ENCODE peak calls at places on chromosomes 16 and 17, in five cellular contexts. G is IMR-90, X is A549, E is fibroblast of lung, I is OCI-LY7. R is an unnamed sample.
A peak's percentile ranks its signal among the peaks of the same experiment; 100 is the strongest.

GRCh38 chr17:18039535-18040286 is 503 bp downstream of the GID4 start:
- DNase-seq in G (no peak), X (peak; percentile 36), E (no peak), I (peak; percentile 60), R (no peak)

GRCh38 chr16:80976946-80977345 is 29.7 kb downstream of the CMC2 start:
- DNase-seq in G (peak; percentile 40), X (no peak), E (no peak), I (no peak), R (no peak)

GRCh38 chr17:29588561-29589411 is 662 bp downstream of the GIT1 start:
- DNase-seq in G (peak; percentile 29), X (peak; percentile 70), E (peak; percentile 24), I (peak; percentile 61), R (peak; percentile 11)

GRCh38 chr17:41734139-41734948 is at the start of gene HAP1:
- DNase-seq in G (peak; percentile 8), X (peak; percentile 84), E (peak; percentile 19), I (no peak), R (no peak)

GRCh38 chr17:54992797-54993639 is 24.5 kb downstream of the STXBP4 start:
- DNase-seq in G (peak; percentile 54), X (peak; percentile 49), E (peak; percentile 35), I (peak; percentile 75), R (peak; percentile 19)

GRCh38 chr16:46573008-46573833 is 48.0 kb downstream of the SHCBP1 start:
- DNase-seq in G (peak; percentile 52), X (peak; percentile 12), E (peak; percentile 47), I (no peak), R (peak; percentile 37)

GRCh38 chr16:49204191-49204590 is 77.4 kb downstream of the CBLN1 start:
- DNase-seq in G (no peak), X (no peak), E (no peak), I (no peak), R (no peak)

GRCh38 chr16:17346774-17347569 is 123.8 kb downstream of the XYLT1 start:
- DNase-seq in G (no peak), X (no peak), E (no peak), I (peak; percentile 43), R (no peak)

GRCh38 chr17:1882836-1883235 is 53.0 kb downstream of the RPA1 start:
- DNase-seq in G (peak; percentile 24), X (peak; percentile 66), E (peak; percentile 19), I (peak; percentile 55), R (no peak)

GRCh38 chr16:9033125-9033830 is 58.2 kb upstream of the HAPSTR1 start:
- DNase-seq in G (peak; percentile 71), X (peak; percentile 81), E (peak; percentile 69), I (peak; percentile 41), R (peak; percentile 44)

DNA sequence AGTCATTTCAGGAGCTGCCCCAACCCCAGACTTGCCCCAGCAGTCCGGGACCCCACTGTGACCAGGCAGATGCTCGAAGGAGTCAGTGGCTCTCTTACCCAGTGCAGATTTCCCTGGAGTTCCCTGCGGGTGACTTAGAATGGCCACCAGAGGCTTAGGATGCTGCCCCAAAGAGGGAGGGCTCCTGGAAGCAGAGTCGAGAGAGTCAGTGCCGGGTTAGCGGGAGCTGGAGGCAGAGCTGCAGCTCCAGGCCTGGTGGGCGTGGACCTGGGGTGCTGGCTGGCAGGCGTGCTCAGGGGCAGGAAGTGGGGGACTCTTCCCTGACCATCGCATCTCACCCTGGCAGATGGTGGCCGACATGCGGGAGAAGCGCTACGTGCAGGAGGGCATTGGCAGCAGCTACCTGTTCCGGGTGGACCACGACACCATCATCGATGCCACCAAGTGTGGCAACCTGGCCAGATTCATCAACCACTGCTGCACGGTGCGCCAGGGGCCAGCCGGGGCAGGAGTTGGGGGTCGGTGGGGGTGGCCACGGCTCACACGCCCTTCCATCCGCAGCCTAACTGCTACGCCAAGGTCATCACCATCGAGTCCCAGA is 1.6 kb upstream of the HSD3B7 start:
- DNase-seq in G (no peak), X (no peak), E (no peak), I (no peak), R (no peak)
- H3K4me2 ChIP-seq in G (no peak overlapping the region), X (no peak overlapping the region), E (no peak overlapping the region), I (no peak overlapping the region), R (no peak overlapping the region)

GRCh38 chr17:76888661-76889060 is 20.5 kb downstream of the MGAT5B start:
- DNase-seq in G (no peak), X (no peak), E (no peak), I (no peak), R (no peak)
- TF ChIP-seq CTCF in G (no peak), X (no peak), E (no peak), I (no peak), R (no peak)

GRCh38 chr17:32497431-32498205 is 10.8 kb downstream of the CDK5R1 start:
- DNase-seq in G (no peak), X (no peak), E (peak; percentile 41), I (no peak), R (peak; percentile 11)

GRCh38 chr17:32496348-32497078 is 9.7 kb downstream of the CDK5R1 start:
- DNase-seq in G (peak; percentile 68), X (no peak), E (peak; percentile 86), I (no peak), R (peak; percentile 78)

GRCh38 chr17:32494621-32495346 is 8.0 kb downstream of the CDK5R1 start:
- DNase-seq in G (no peak), X (no peak), E (peak; percentile 25), I (no peak), R (no peak)

GRCh38 chr17:32493581-32494513 is 7.1 kb downstream of the CDK5R1 start:
- DNase-seq in G (no peak), X (no peak), E (no peak), I (no peak), R (no peak)

GRCh38 chr17:32495347-32496253 is 8.8 kb downstream of the CDK5R1 start:
- DNase-seq in G (peak; percentile 30), X (no peak), E (peak; percentile 64), I (no peak), R (peak; percentile 45)
- H3K4me2 ChIP-seq in G (peak overlapping the region; percentile 40), X (no peak overlapping the region), E (peak overlapping the region; percentile 70), I (no peak overlapping the region), R (peak overlapping the region; percentile 70)

GRCh38 chr17:59786213-59786535 is 78.7 kb downstream of the VMP1 start:
- DNase-seq in G (no peak), X (no peak), E (no peak), I (no peak), R (no peak)

GRCh38 chr17:59790936-59791335 is 83.5 kb downstream of the VMP1 start:
- DNase-seq in G (no peak), X (no peak), E (no peak), I (no peak), R (no peak)

GRCh38 chr17:59783221-59784016 is 76.0 kb downstream of the VMP1 start:
- DNase-seq in G (peak; percentile 60), X (peak; percentile 58), E (peak; percentile 84), I (peak; percentile 55), R (peak; percentile 83)

GRCh38 chr17:59785091-59785799 is 77.8 kb downstream of the VMP1 start:
- DNase-seq in G (no peak), X (no peak), E (no peak), I (no peak), R (no peak)

GRCh38 chr17:59786536-59787319 is 79.3 kb downstream of the VMP1 start:
- DNase-seq in G (peak; percentile 100), X (peak; percentile 81), E (peak; percentile 100), I (peak; percentile 68), R (peak; percentile 100)
- TF ChIP-seq CTCF in G (no peak), X (no peak), E (peak; percentile 3), I (peak; percentile 20), R (no peak)

GRCh38 chr16:10964891-10965326 is 20.5 kb downstream of the CLEC16A start:
- DNase-seq in G (no peak), X (no peak), E (peak; percentile 40), I (no peak), R (no peak)
- H3K4me2 ChIP-seq in G (no peak overlapping the region), X (no peak overlapping the region), E (no peak overlapping the region), I (no peak overlapping the region), R (no peak overlapping the region)

DNA sequence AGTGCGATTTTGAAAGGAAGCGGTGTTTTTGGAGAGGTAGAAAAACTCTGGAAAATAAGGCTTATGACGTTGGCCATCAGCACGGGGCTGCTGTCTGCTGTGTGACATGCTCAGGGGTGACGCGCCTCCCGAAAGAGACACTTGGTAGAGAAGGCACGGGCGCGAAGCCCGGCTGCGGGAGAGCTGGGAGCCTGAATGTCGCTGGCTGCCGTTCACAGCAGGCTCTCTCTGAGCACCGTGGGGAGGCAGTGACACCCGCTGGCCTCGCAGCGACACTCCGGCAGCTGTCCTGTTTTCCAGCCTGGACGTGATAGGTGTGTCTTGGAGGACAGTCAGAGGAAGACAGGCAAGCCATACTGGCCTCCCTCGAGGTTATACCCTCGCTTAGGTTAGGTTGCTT is 759.1 kb upstream of the RBFOX1 start:
- DNase-seq in G (no peak), X (no peak), E (no peak), I (no peak), R (no peak)
- TF ChIP-seq CTCF in G (no peak), X (no peak), E (no peak), I (no peak), R (no peak)

GRCh38 chr17:64683791-64684190 is 21.7 kb upstream of the SMURF2 start:
- DNase-seq in G (peak; percentile 62), X (no peak), E (peak; percentile 35), I (no peak), R (no peak)

GRCh38 chr17:64686705-64687104 is 24.6 kb upstream of the SMURF2 start:
- DNase-seq in G (no peak), X (no peak), E (no peak), I (no peak), R (no peak)

GRCh38 chr17:64679710-64680216 is 17.7 kb upstream of the SMURF2 start:
- DNase-seq in G (peak; percentile 99), X (peak; percentile 95), E (peak; percentile 99), I (no peak), R (peak; percentile 99)

GRCh38 chr17:64685705-64686104 is 23.6 kb upstream of the SMURF2 start:
- DNase-seq in G (no peak), X (no peak), E (no peak), I (no peak), R (no peak)

GRCh38 chr17:64682261-64683181 is 20.4 kb upstream of the SMURF2 start:
- DNase-seq in G (peak; percentile 95), X (no peak), E (peak; percentile 94), I (no peak), R (peak; percentile 92)
- H3K4me2 ChIP-seq in G (peak overlapping the region; percentile 72), X (peak overlapping the region; percentile 52), E (peak overlapping the region; percentile 54), I (no peak overlapping the region), R (peak overlapping the region; percentile 65)

DNA sequence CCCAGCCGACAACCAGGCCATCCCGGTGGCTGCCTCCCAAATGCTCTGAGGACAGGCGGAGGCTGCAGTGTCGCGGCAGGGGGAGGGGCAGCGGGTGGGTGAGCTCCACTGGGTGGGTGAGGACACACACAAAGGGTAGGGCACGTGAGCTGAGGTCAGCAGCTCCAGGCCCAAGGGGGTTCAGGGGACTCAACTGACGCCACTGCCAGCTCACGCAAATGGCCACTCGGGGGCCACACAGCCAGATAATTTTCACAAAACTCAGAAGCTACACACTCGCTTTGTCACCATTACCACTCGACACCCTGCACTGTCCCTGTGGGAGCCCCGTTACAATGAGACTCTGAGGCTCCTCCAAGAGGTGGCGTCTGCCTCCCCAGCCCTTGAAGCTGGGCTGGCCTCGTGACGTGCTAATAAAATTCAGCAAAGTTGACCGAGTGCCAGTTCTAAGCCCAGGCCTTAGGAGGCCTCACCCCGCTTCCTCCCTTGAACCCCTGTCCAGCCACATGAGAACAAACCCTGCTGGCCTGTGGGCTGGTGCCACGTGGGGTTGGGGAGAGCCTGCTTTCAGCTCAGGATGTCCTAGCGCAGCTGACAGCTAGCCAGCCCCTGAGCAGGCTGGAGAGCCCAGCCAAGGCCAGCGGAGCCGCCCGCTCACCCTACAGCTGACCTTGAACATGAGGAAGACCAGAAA is 56.9 kb downstream of the RMI2 start:
- DNase-seq in G (no peak), X (no peak), E (no peak), I (no peak), R (no peak)
- TF ChIP-seq CTCF in G (no peak), X (no peak), E (no peak), I (peak; percentile 40), R (no peak)

GRCh38 chr16:53714080-53715050 is 10.4 kb downstream of the FTO start:
- DNase-seq in G (no peak), X (no peak), E (no peak), I (no peak), R (no peak)
- H3K4me2 ChIP-seq in G (no peak overlapping the region), X (no peak overlapping the region), E (no peak overlapping the region), I (no peak overlapping the region), R (no peak overlapping the region)